ENCODE peak calls at places on chromosome 7, in seven cellular contexts. X, M, H, G, T, N and D are unnamed samples. For H3K27me3, the result is how much of the 10 kb centered on the place peaks cover.

GRCh38 chr7:128939075-128939860 is 1.5 kb downstream of the IRF5 start:
- DNase-seq in N (no peak), X (no peak), T (peak), G (no peak), H (peak), M (no peak), D (no peak)

GRCh38 chr7:47358944-47359588 is 222.8 kb downstream of the TNS3 start:
- DNase-seq in T (no peak), G (no peak), H (no peak), N (no peak), X (peak), M (no peak), D (no peak)

GRCh38 chr7:2808891-2809660 is 35.0 kb downstream of the GNA12 start:
- DNase-seq in M (no peak), X (no peak), T (peak), G (peak), H (no peak), N (no peak), D (no peak)

GRCh38 chr7:139853576-139854511 is 24.8 kb downstream of the TBXAS1 start:
- DNase-seq in H (no peak), T (no peak), G (peak), N (peak), X (peak), M (no peak), D (no peak)

GRCh38 chr7:154503962-154504550 is 451.9 kb downstream of the DPP6 start:
- DNase-seq in X (peak), G (no peak), T (no peak), M (peak), N (peak), H (no peak), D (no peak)

GRCh38 chr7:68963547-68963946 is 634.7 kb upstream of the AUTS2 start:
- DNase-seq in X (peak), T (no peak), H (peak), M (no peak), N (peak), G (peak), D (no peak)

GRCh38 chr7:108576110-108576509 is 6.4 kb downstream of the DNAJB9 start:
- DNase-seq in T (no peak), H (no peak), G (no peak), X (no peak), M (no peak), N (no peak), D (no peak)

GRCh38 chr7:73717991-73718405 is 1.5 kb downstream of the STX1A start:
- DNase-seq in M (peak), T (no peak), X (peak), H (peak), N (peak), G (no peak), D (peak)

GRCh38 chr7:2606539-2606936 is 25.2 kb upstream of the TTYH3 start:
- DNase-seq in M (no peak), H (peak), G (no peak), X (no peak), T (no peak), N (no peak), D (no peak)

GRCh38 chr7:155210386-155210785 is 87.3 kb upstream of the INSIG1 start:
- DNase-seq in X (no peak), G (no peak), T (no peak), H (peak), M (no peak), N (no peak), D (no peak)

GRCh38 chr7:82886324-82886723 is 276.4 kb downstream of the PCLO start:
- DNase-seq in X (no peak), N (no peak), G (no peak), H (no peak), T (no peak), M (no peak), D (no peak)

GRCh38 chr7:132882714-132883428 is 199.0 kb downstream of the CHCHD3 start:
- DNase-seq in H (no peak), M (peak), G (no peak), T (no peak), X (no peak), N (no peak), D (no peak)

GRCh38 chr7:66734006-66734405 is 6.5 kb upstream of the RABGEF1 start:
- DNase-seq in G (no peak), M (no peak), X (no peak), H (no peak), N (no peak), T (no peak), D (no peak)

GRCh38 chr7:135245826-135246825 is 12.5 kb downstream of the STRA8 start:
- DNase-seq in N (no peak), M (no peak), T (no peak), X (no peak), H (no peak), G (peak), D (no peak)

GRCh38 chr7:12303507-12303906 is 92.4 kb downstream of the TMEM106B start:
- DNase-seq in G (no peak), H (no peak), M (no peak), T (no peak), N (peak), X (no peak), D (no peak)

GRCh38 chr7:85773116-85773783 is 586.4 kb upstream of the SEMA3D start:
- DNase-seq in M (no peak), G (no peak), H (no peak), T (no peak), N (peak), X (peak), D (no peak)

GRCh38 chr7:106006906-106007305 is 43.8 kb downstream of the CDHR3 start:
- DNase-seq in T (no peak), M (no peak), G (no peak), H (no peak), N (no peak), X (no peak), D (no peak)

GRCh38 chr7:25908154-25908948 is 243.6 kb upstream of the NFE2L3 start:
- DNase-seq in M (no peak), H (no peak), G (no peak), T (no peak), X (no peak), N (no peak), D (no peak)

GRCh38 chr7:154794147-154794780 is 208.7 kb downstream of the PAXIP1 start:
- DNase-seq in H (no peak), G (no peak), N (no peak), M (no peak), T (no peak), X (no peak), D (no peak)

GRCh38 chr7:96084880-96085551 is 236.9 kb downstream of the SLC25A13 start:
- DNase-seq in M (no peak), T (no peak), H (no peak), X (peak), G (no peak), N (peak), D (no peak)

GRCh38 chr7:115476666-115477065 is 553.9 kb downstream of the TFEC start:
- DNase-seq in N (peak), H (no peak), X (no peak), G (no peak), M (peak), T (no peak), D (no peak)

GRCh38 chr7:23415198-23415597 is 55.1 kb downstream of the IGF2BP3 start:
- DNase-seq in T (no peak), H (no peak), G (no peak), X (no peak), N (no peak), M (no peak), D (no peak)

GRCh38 chr7:79927116-79927515 is 207.5 kb upstream of the GNAI1 start:
- DNase-seq in N (no peak), T (no peak), H (no peak), G (no peak), X (peak), M (no peak), D (no peak)

GRCh38 chr7:157851501-157852067 is 514.8 kb downstream of the DNAJB6 start:
- DNase-seq in N (no peak), M (peak), G (peak), T (peak), H (no peak), X (no peak), D (peak)

GRCh38 chr7:134789967-134790685 is 10.7 kb downstream of the CALD1 start:
- DNase-seq in T (no peak), G (peak), N (peak), H (no peak), M (no peak), X (peak), D (no peak)

GRCh38 chr7:94514140-94514889 is 4.7 kb downstream of the CASD1 start:
- DNase-seq in N (no peak), H (no peak), T (no peak), X (no peak), G (no peak), M (no peak), D (no peak)

GRCh38 chr7:12162420-12163113 is 48.5 kb upstream of the TMEM106B start:
- DNase-seq in N (peak), M (no peak), X (peak), T (no peak), H (peak), G (no peak), D (no peak)

GRCh38 chr7:48213226-48213625 is 42.0 kb downstream of the ABCA13 start:
- DNase-seq in M (no peak), X (peak), T (no peak), N (no peak), G (no peak), H (no peak), D (no peak)

GRCh38 chr7:91266067-91266930 is 2.1 kb downstream of the FZD1 start:
- DNase-seq in T (peak), M (no peak), H (peak), N (peak), X (peak), G (peak), D (no peak)
- H3K27me3 ChIP-seq in T (under half), M (under half), H (under half), N (under half), X (under half), G (under half), D (under half)

DNA sequence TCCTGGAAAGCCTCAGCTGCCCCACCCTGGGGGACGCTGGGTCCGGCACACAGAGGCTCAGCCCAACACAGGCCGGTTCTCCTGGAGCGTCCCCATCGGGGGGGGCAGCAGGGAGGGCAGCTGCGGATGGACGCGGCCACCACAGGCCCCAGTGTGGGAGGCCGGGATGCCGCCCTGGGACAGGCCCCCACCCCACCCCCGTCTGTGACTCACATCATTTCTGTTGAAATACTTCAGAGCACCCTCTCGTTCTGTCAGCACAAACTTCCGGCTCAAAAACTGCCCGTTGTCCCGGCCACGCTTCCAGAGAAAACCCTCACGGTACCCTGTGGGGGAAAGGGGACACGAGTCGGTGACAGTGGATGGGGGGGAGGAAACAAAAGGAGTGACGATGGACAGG is 28.5 kb downstream of the GET4 start:
- DNase-seq in H (peak), G (no peak), M (no peak), T (no peak), N (peak), X (peak), D (no peak)
- H3K27me3 ChIP-seq in H (under half), G (under half), M (under half), T (under half), N (under half), X (under half), D (under half)

GRCh38 chr7:20786049-20786412 is 655 bp downstream of the SP8 start:
- DNase-seq in N (no peak), G (no peak), T (no peak), M (no peak), X (no peak), H (no peak), D (no peak)

GRCh38 chr7:20786421-20786778 is 286 bp downstream of the SP8 start:
- DNase-seq in X (no peak), G (no peak), M (no peak), N (no peak), H (no peak), T (no peak), D (no peak)

GRCh38 chr7:20784311-20785210 is 2.1 kb downstream of the SP8 start:
- DNase-seq in G (no peak), H (peak), X (no peak), N (peak), T (no peak), M (no peak), D (no peak)

GRCh38 chr7:20786779-20787651 is at the start of gene SP8:
- DNase-seq in X (peak), T (no peak), M (no peak), N (peak), H (no peak), G (no peak), D (no peak)

GRCh38 chr7:20785211-20786048 is 1.3 kb downstream of the SP8 start:
- DNase-seq in M (no peak), T (no peak), N (peak), H (no peak), G (no peak), X (no peak), D (no peak)
- H3K27me3 ChIP-seq in M (under half), T (half or more), N (half or more), H (half or more), G (half or more), X (half or more), D (half or more)

DNA sequence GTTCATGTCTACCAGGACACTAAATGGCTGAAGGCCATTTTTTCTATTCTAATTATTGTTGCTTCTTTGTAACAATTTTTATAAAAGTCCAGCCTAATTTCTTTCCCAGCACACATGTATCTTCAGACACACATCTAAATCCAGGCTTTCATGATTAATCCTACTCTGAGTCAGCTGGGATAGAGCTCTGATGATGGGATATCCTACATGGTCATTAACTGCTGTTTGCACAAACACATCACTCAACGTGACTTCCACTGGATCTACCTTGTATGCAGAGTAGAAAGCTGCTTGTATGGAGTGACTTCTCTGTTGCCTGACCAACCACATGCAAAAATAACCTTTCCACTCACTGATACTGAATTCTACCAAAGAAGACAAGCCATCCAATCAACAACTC is 260.9 kb downstream of the AHR start:
- DNase-seq in G (no peak), N (peak), T (no peak), H (no peak), X (peak), M (no peak), D (no peak)
- H3K27me3 ChIP-seq in G (under half), N (under half), T (under half), H (under half), X (under half), M (under half), D (under half)